ENCODE peak calls at places on chromosomes 2 and 18, in five cellular contexts. E is HCT116, C is H1, F is K562, L is SK-N-SH. K is an unnamed sample.

GRCh38 chr2:229235136-229235914 is 35.8 kb downstream of the PID1 start:
- DNase-seq in C (no peak), F (no peak), E (no peak), L (no peak), K (no peak)

GRCh38 chr2:179410552-179411356 is 146.1 kb upstream of the SESTD1 start:
- DNase-seq in F (peak; percentile 27), L (peak; percentile 48), C (no peak), E (peak; percentile 60), K (peak; percentile 68)

GRCh38 chr2:189127756-189128155 is 51.8 kb downstream of the COL5A2 start:
- DNase-seq in E (no peak), F (no peak), C (no peak), L (no peak), K (no peak)

GRCh38 chr18:8741524-8741923 is 36.2 kb downstream of the MTCL1 start:
- DNase-seq in L (no peak), F (no peak), E (no peak), C (no peak), K (no peak)

GRCh38 chr2:224171226-224171625 is 132.1 kb upstream of the SERPINE2 start:
- DNase-seq in E (no peak), F (no peak), L (no peak), C (no peak), K (no peak)

GRCh38 chr2:157336137-157336721 is 10.6 kb upstream of the ERMN start:
- DNase-seq in E (peak; percentile 39), L (peak; percentile 21), C (no peak), F (peak; percentile 69), K (peak; percentile 40)

GRCh38 chr2:165646321-165646801 is 147.7 kb downstream of the GALNT3 start:
- DNase-seq in E (no peak), C (no peak), F (no peak), L (peak; percentile 56), K (no peak)

GRCh38 chr2:35973737-35974132 is 381.8 kb upstream of the CRIM1 start:
- DNase-seq in L (no peak), C (no peak), E (no peak), F (no peak), K (no peak)

GRCh38 chr2:240293865-240294461 is 141.5 kb upstream of the GPC1 start:
- DNase-seq in F (no peak), C (no peak), L (peak; percentile 19), E (no peak), K (no peak)

GRCh38 chr2:70797502-70797901 is 7.1 kb upstream of the FIGLA start:
- DNase-seq in E (no peak), C (no peak), L (no peak), F (no peak), K (no peak)
- H3K4me1 ChIP-seq in E (no peaks in the 10 kb centered on the region), C (no peaks in the 10 kb centered on the region), L (no peaks in the 10 kb centered on the region), F (peaks cover 6% of the 10 kb centered on the region), K (no peaks in the 10 kb centered on the region)

DNA sequence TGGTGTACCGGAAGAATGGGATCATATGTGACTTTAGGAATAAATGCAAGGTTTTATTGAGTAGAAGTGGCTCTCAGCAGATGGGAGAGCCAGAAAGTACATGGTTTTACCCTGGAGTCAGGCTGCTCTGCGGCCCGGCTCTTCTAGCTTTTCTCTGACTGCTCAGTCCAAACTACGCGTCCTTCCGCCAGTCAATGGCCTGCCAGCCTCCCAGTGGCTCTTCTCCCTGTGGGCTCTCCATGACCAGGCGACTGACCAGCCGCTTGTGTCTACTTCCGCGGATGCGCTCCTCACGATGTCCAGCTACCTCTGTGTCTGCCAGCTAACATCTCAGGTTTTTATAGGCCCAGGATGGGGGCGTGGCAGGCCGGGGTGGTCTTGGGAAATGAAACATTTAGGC is 220.4 kb downstream of the VAPA start:
- DNase-seq in C (no peak), E (no peak), L (no peak), F (no peak), K (no peak)
- TF ChIP-seq YY1 in C (no peak), E (no peak), L (no peak), F (no peak), K (no peak)

GRCh38 chr2:54584598-54584997 is 128.5 kb downstream of the SPTBN1 start:
- DNase-seq in F (no peak), C (no peak), L (no peak), E (no peak), K (no peak)

GRCh38 chr2:54582987-54583386 is 126.9 kb downstream of the SPTBN1 start:
- DNase-seq in E (no peak), F (no peak), L (no peak), C (no peak), K (no peak)

GRCh38 chr2:54586062-54586982 is 130.2 kb downstream of the SPTBN1 start:
- DNase-seq in F (no peak), C (no peak), L (no peak), E (no peak), K (no peak)

GRCh38 chr2:54587439-54588016 is 131.4 kb downstream of the SPTBN1 start:
- DNase-seq in F (no peak), L (no peak), C (no peak), E (no peak), K (no peak)

GRCh38 chr2:54585136-54585535 is 129.0 kb downstream of the SPTBN1 start:
- DNase-seq in E (no peak), L (no peak), C (no peak), F (peak; percentile 50), K (no peak)
- H3K4me1 ChIP-seq in E (no peaks in the 10 kb centered on the region), L (peaks cover 49% of the 10 kb centered on the region), C (peaks cover 2% of the 10 kb centered on the region), F (peaks cover 15% of the 10 kb centered on the region), K (no peaks in the 10 kb centered on the region)

DNA sequence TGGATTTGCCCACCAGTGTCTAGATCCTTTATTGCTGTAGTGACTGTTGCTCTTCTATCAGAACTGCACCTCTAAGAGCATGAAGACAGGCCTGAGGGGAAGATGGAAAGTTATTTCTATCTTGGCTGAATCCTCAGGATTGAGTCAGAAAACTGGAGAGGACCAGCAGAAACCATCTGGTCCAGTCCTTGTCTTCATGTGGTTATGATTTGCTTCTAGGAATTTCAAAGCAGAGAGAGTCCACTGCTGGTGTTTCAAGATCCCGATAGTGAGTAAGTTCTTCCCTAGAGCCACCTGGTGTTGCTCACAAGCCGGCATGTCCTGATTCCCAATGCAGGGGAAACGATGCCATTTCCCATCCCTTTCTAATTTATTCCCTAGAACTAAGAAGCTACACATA is 84.2 kb downstream of the NCKAP5 start:
- DNase-seq in E (no peak), C (no peak), L (no peak), F (no peak), K (no peak)
- TF ChIP-seq YY1 in E (no peak), C (no peak), L (no peak), F (no peak), K (no peak)

GRCh38 chr2:112534826-112535225 is 7.4 kb upstream of the POLR1B start:
- DNase-seq in C (no peak), L (no peak), E (no peak), F (no peak), K (no peak)

GRCh38 chr2:112529751-112530150 is 12.5 kb upstream of the POLR1B start:
- DNase-seq in C (no peak), L (no peak), E (no peak), F (no peak), K (no peak)

GRCh38 chr2:112530728-112531127 is 11.5 kb upstream of the POLR1B start:
- DNase-seq in F (no peak), C (no peak), L (no peak), E (no peak), K (no peak)
- H3K4me1 ChIP-seq in F (no peaks in the 10 kb centered on the region), C (no peaks in the 10 kb centered on the region), L (no peaks in the 10 kb centered on the region), E (no peaks in the 10 kb centered on the region), K (peaks cover 10% of the 10 kb centered on the region)